ENCODE peak calls at places on chromosomes 11 and 22, in eight cellular contexts. B is kidney tubule cell, C is fibroblast of mammary gland, O is GDM1, Y is right lobe of liver, F is stromal cell of bone marrow, J is GM23248, U is posterior vena cava. A is an unnamed sample.

GRCh38 chr11:94602430-94603372 is 35.5 kb downstream of the PIWIL4 start:
- DNase-seq in C (peak), F (peak), U (no peak), J (peak), B (peak), Y (peak), O (no peak), A (peak)

GRCh38 chr11:76209956-76210885 is 3.9 kb upstream of the WNT11 start:
- DNase-seq in Y (peak), C (peak), J (peak), B (peak), U (peak), O (peak), F (no peak), A (peak)

GRCh38 chr22:35930933-35931332 is 97.7 kb downstream of the RBFOX2 start:
- DNase-seq in F (peak), B (peak), O (peak), U (no peak), C (peak), Y (no peak), J (peak), A (no peak)

GRCh38 chr11:67371549-67372231 is 1.7 kb downstream of the CLCF1 start:
- DNase-seq in C (peak), Y (no peak), U (no peak), O (no peak), B (peak), J (peak), F (no peak), A (peak)

GRCh38 chr22:19937616-19938473 is 3.7 kb upstream of the COMT start:
- DNase-seq in U (peak), B (no peak), C (no peak), Y (peak), F (no peak), J (no peak), O (no peak), A (no peak)

GRCh38 chr11:132312616-132313210 is 942.3 kb downstream of the NTM start:
- DNase-seq in B (peak), U (no peak), C (peak), O (no peak), J (peak), F (peak), Y (no peak), A (peak)

GRCh38 chr11:8381343-8381742 is 117.7 kb upstream of the LMO1 start:
- DNase-seq in F (no peak), B (no peak), Y (no peak), C (no peak), O (no peak), U (no peak), J (no peak), A (no peak)

GRCh38 chr11:113690619-113691569 is 15.2 kb downstream of the TMPRSS5 start:
- DNase-seq in F (peak), O (no peak), B (peak), J (peak), C (peak), U (no peak), Y (no peak), A (peak)

GRCh38 chr22:49259870-49260615 is 567.6 kb downstream of the BRD1 start:
- DNase-seq in F (no peak), B (no peak), J (no peak), Y (peak), C (no peak), U (peak), O (no peak), A (no peak)

GRCh38 chr11:124152770-124153407 is 30.3 kb upstream of the OR10D3 start:
- DNase-seq in C (no peak), Y (no peak), O (no peak), U (no peak), B (no peak), F (no peak), J (no peak), A (no peak)

GRCh38 chr11:122319842-122320555 is 204.0 kb upstream of the BLID start:
- DNase-seq in Y (no peak), J (no peak), B (no peak), F (no peak), U (no peak), C (no peak), O (no peak), A (no peak)

GRCh38 chr11:46249103-46249942 is 28.1 kb upstream of the CREB3L1 start:
- DNase-seq in J (peak), Y (no peak), B (no peak), C (peak), F (no peak), U (no peak), O (no peak), A (no peak)

GRCh38 chr11:100793525-100793924 is 106.4 kb downstream of the ARHGAP42 start:
- DNase-seq in Y (no peak), C (no peak), B (no peak), J (no peak), U (no peak), O (no peak), F (no peak), A (no peak)

GRCh38 chr22:26169312-26170111 is at the start of gene SEZ6L:
- DNase-seq in F (no peak), B (no peak), O (peak), U (peak), Y (no peak), C (no peak), J (peak), A (no peak)

GRCh38 chr22:19419086-19419463 is 12.5 kb downstream of the HIRA start:
- DNase-seq in Y (peak), U (no peak), O (no peak), J (no peak), B (no peak), F (no peak), C (no peak), A (no peak)

GRCh38 chr22:47176573-47177333 is 414.3 kb downstream of the TBC1D22A start:
- DNase-seq in J (no peak), O (no peak), C (no peak), F (no peak), Y (peak), B (no peak), U (peak), A (peak)

GRCh38 chr11:86041975-86042378 is 26.9 kb downstream of the PICALM start:
- DNase-seq in F (peak), O (peak), Y (peak), C (peak), B (peak), J (peak), U (no peak), A (peak)

GRCh38 chr11:67178421-67178820 is 59.4 kb downstream of the KDM2A start:
- DNase-seq in Y (no peak), B (no peak), O (no peak), F (no peak), J (peak), U (no peak), C (no peak), A (no peak)

GRCh38 chr11:19828382-19829108 is 115.9 kb downstream of the NAV2 start:
- DNase-seq in Y (no peak), B (peak), F (no peak), C (peak), J (no peak), O (no peak), U (no peak), A (no peak)